ENCODE peak calls at places on chromosome 19, in six cellular contexts. F, S, A, Q, U and Y are unnamed samples.

GRCh38 chr19:50557009-50557613 is 11.1 kb downstream of the LRRC4B start:
- DNase-seq in F (no peak), S (no peak), A (no peak), Q (no peak), U (no peak), Y (no peak)

GRCh38 chr19:17348700-17349099 is 11.3 kb downstream of the GTPBP3 start:
- DNase-seq in F (peak; percentile 55), S (no peak), A (peak; percentile 75), Q (peak; percentile 45), U (peak; percentile 37), Y (no peak)

GRCh38 chr19:756232-756631 is 5.3 kb downstream of the MISP start:
- DNase-seq in F (peak; percentile 52), S (peak; percentile 74), A (no peak), Q (peak; percentile 36), U (peak; percentile 62), Y (no peak)

GRCh38 chr19:49447485-49448431 is 3.9 kb downstream of the PIH1D1 start:
- DNase-seq in F (no peak), S (no peak), A (no peak), Q (no peak), U (no peak), Y (no peak)

GRCh38 chr19:11356676-11357550 is 1.7 kb downstream of the PLPPR2 start:
- DNase-seq in F (no peak), S (no peak), A (no peak), Q (no peak), U (no peak), Y (no peak)

GRCh38 chr19:5303208-5303607 is 37.4 kb downstream of the PTPRS start:
- DNase-seq in F (no peak), S (no peak), A (no peak), Q (no peak), U (no peak), Y (no peak)

GRCh38 chr19:19866599-19867248 is 1.0 kb downstream of the ZNF253 start:
- DNase-seq in F (peak; percentile 20), S (peak; percentile 3), A (peak; percentile 21), Q (peak; percentile 17), U (no peak), Y (no peak)

GRCh38 chr19:50826492-50827240 is 3.1 kb upstream of the KLK1 start:
- DNase-seq in F (no peak), S (no peak), A (no peak), Q (no peak), U (no peak), Y (no peak)

GRCh38 chr19:45638930-45639729 is at the start of gene EML2:
- DNase-seq in F (peak; percentile 67), S (peak; percentile 37), A (peak; percentile 23), Q (no peak), U (no peak), Y (no peak)

GRCh38 chr19:50331187-50332013 is 2.2 kb upstream of the KCNC3 start:
- DNase-seq in F (no peak), S (no peak), A (no peak), Q (no peak), U (no peak), Y (no peak)

GRCh38 chr19:883661-884211 is 9.3 kb downstream of the MED16 start:
- DNase-seq in F (no peak), S (peak; percentile 84), A (no peak), Q (no peak), U (no peak), Y (no peak)

GRCh38 chr19:11480927-11481776 is at the start of gene ELAVL3:
- DNase-seq in F (no peak), S (no peak), A (no peak), Q (no peak), U (no peak), Y (no peak)

GRCh38 chr19:13300421-13301030 is 150.3 kb downstream of the IER2 start:
- DNase-seq in F (no peak), S (no peak), A (no peak), Q (no peak), U (no peak), Y (no peak)

GRCh38 chr19:13297023-13297422 is 146.8 kb downstream of the IER2 start:
- DNase-seq in F (peak; percentile 19), S (no peak), A (no peak), Q (no peak), U (no peak), Y (no peak)

GRCh38 chr19:13299838-13300237 is 149.6 kb downstream of the IER2 start:
- DNase-seq in F (no peak), S (no peak), A (no peak), Q (no peak), U (no peak), Y (no peak)

GRCh38 chr19:13301627-13302334 is 151.6 kb downstream of the IER2 start:
- DNase-seq in F (no peak), S (no peak), A (no peak), Q (no peak), U (no peak), Y (no peak)

DNA sequence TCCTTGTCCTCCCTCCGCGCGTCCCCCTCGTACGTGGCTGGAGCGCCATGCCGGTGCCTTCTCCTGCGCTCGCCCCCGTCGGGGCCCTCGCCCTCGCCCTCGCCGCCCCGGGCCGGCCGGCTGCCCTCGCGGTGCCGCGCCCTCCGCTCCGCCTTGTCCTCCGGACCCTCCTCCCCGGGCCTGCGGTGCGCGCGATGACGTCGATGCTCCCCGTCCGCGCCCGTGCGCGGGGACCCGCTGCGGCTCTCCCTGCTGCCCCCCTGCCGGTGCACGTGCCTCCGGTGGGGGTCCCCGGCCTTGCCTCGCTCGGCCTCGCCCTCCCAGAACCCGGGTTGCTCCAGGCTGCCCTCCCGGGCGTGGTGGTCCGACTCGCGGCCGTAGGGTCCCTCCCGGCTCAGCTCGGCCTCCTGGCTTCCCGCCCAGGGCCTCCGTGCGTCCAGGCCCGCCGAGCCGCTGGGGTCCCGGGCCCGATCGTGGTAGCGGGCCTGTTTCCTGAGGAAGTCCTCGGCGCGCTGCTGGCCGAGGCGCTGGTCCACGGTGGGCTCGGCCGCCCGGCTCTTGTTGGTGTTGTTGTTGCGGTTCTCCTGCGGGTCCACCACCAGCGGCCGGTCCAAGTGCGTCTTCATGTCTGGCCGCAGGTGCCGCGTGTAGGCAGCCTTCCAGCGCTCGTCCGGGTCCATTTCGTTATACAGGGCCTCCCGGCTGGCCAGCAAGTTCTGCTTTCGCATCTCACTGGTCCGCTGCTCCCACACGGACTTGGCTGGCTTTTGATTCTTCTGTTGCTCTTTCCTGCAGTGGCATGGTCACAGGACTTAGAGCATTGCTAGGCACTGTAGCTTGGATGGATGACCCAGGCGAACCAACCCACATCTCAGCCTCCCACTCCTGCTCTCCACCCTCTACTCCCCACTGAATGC is 148.6 kb downstream of the IER2 start:
- DNase-seq in F (no peak), S (no peak), A (no peak), Q (no peak), U (no peak), Y (no peak)
- H3K27ac ChIP-seq in F (no peak overlapping the region), S (no peak overlapping the region), A (no peak overlapping the region), Q (no peak overlapping the region), U (no peak overlapping the region), Y (no peak overlapping the region)

GRCh38 chr19:40717880-40718773 is 1.2 kb downstream of the ITPKC start:
- DNase-seq in F (peak; percentile 78), S (peak; percentile 26), A (peak; percentile 62), Q (peak; percentile 31), U (no peak), Y (no peak)

GRCh38 chr19:40718774-40719391 is 2.0 kb downstream of the ITPKC start:
- DNase-seq in F (peak; percentile 81), S (peak; percentile 87), A (peak; percentile 73), Q (peak; percentile 64), U (peak; percentile 21), Y (no peak)

GRCh38 chr19:40717325-40717879 is 490 bp downstream of the ITPKC start:
- DNase-seq in F (no peak), S (no peak), A (peak; percentile 45), Q (peak; percentile 21), U (peak; percentile 43), Y (no peak)

GRCh38 chr19:40721140-40721486 is 4.2 kb downstream of the ITPKC start:
- DNase-seq in F (no peak), S (no peak), A (no peak), Q (no peak), U (no peak), Y (no peak)

DNA sequence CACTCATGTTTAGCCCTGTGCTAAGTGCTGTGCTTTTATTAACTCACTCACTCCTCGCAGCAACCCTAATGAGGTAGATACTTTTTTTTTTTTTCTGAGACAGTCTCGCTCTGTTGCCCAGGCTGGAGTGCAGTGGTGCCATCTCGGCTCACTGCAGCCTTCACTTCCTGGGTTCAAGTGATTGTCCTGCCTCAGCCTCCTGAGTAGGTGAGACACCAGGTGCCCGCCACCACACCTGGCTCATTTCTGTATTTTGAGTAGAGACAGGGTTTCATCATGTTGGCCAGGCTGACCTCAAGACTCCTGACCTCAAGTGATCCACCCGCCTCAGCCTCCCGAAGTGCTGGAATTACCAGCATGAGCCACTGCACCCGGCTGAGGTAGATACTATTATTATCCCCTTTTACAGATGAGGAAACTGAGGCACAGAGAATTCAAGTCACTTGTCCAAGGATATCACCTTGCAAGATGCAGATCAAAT is 2.5 kb downstream of the ITPKC start:
- DNase-seq in F (peak; percentile 12), S (no peak), A (no peak), Q (no peak), U (no peak), Y (no peak)
- H3K27ac ChIP-seq in F (peak overlapping the region; percentile 100), S (peak overlapping the region; percentile 100), A (peak overlapping the region; percentile 96), Q (peak overlapping the region; percentile 98), U (no peak overlapping the region), Y (no peak overlapping the region)

GRCh38 chr19:37468961-37469777 is at the start of gene ZNF570:
- DNase-seq in F (peak; percentile 96), S (peak; percentile 45), A (peak; percentile 88), Q (peak; percentile 90), U (peak; percentile 82), Y (peak; percentile 62)
- H3K27ac ChIP-seq in F (peak within 1 kb of the TSS; percentile 90), S (peak within 1 kb of the TSS; percentile 95), A (peak within 1 kb of the TSS; percentile 90), Q (peak within 1 kb of the TSS; percentile 70), U (peak within 1 kb of the TSS; percentile 62), Y (peak within 1 kb of the TSS; percentile 61)

DNA sequence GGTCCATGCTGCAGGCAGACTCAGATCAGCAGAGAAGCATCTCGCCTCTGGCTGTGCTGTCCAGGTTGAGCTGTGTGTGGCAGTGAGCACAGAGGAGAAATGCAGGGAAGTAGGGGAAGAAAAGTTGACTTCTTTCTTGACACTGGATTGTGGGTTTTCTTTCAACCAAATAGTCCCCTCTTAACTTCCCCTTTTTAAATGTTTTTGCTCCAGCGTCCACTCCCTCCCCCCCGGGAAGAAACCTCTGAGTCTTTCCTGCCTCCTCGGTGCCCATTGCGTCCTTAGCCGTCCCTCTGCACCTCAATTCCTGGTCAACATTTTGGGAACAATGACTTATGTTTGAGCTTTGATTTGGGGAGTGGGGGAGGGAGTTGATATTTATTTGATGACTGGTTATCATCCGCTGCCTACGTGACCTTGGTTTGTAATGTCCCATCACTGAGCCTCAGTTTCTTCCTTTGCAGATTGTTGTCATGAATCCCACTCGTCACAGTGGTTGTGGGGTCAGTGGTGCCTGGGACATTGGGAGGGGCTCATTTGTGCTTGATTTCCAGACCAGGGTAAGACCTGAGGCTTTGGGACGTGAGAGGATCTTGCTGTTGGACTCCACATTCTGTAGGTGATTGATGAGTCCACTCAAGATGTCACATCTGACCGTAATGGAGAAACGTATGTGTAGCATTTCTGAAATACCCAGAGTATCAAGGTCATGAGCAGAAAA is at the start of gene LILRB2:
- DNase-seq in F (no peak), S (no peak), A (peak; percentile 31), Q (no peak), U (no peak), Y (no peak)
- H3K27ac ChIP-seq in F (no peak within 1 kb of the TSS), S (no peak within 1 kb of the TSS), A (no peak within 1 kb of the TSS), Q (no peak within 1 kb of the TSS), U (no peak within 1 kb of the TSS), Y (no peak within 1 kb of the TSS)

GRCh38 chr19:30097746-30098280 is 155.8 kb downstream of the URI1 start:
- DNase-seq in F (no peak), S (no peak), A (no peak), Q (no peak), U (no peak), Y (no peak)
- H3K27ac ChIP-seq in F (no peak overlapping the region), S (no peak overlapping the region), A (no peak overlapping the region), Q (no peak overlapping the region), U (no peak overlapping the region), Y (no peak overlapping the region)